ENCODE peak calls at places on chromosomes 7 and 10, in ten cellular contexts. B, Q, V, M, S, X, K, T, U and G are unnamed samples.

GRCh38 chr7:158371856-158372255 is 215.8 kb downstream of the PTPRN2 start:
- DNase-seq in B (no peak), Q (no peak), V (no peak), M (no peak), S (no peak), X (no peak), K (no peak), T (no peak), U (no peak), G (no peak)

GRCh38 chr7:55158983-55159382 is 140.2 kb downstream of the EGFR start:
- DNase-seq in B (no peak), Q (no peak), V (no peak), M (no peak), S (no peak), X (no peak), K (no peak), T (no peak), U (no peak), G (no peak)

GRCh38 chr7:151566897-151567320 is 47.2 kb upstream of the RHEB start:
- DNase-seq in B (peak; percentile 50), Q (peak; percentile 82), V (peak; percentile 55), M (no peak), S (no peak), X (no peak), K (no peak), T (no peak), U (no peak), G (no peak)

GRCh38 chr7:6159097-6159483 is 113.3 kb downstream of the CYTH3 start:
- DNase-seq in B (no peak), Q (no peak), V (no peak), M (no peak), S (no peak), X (no peak), K (no peak), T (no peak), U (no peak), G (no peak)

GRCh38 chr10:15856328-15857000 is 3.8 kb downstream of the MINDY3 start:
- DNase-seq in B (no peak), Q (no peak), V (no peak), M (peak; percentile 30), S (no peak), X (no peak), K (no peak), T (no peak), U (peak; percentile 57), G (no peak)

GRCh38 chr10:102796407-102797176 is 40.6 kb downstream of the CYP17A1 start:
- DNase-seq in B (no peak), Q (peak; percentile 61), V (peak; percentile 81), M (no peak), S (peak; percentile 79), X (peak; percentile 92), K (peak; percentile 82), T (peak; percentile 89), U (no peak), G (peak; percentile 70)

GRCh38 chr7:100604976-100605911 is 3.1 kb downstream of the PCOLCE start:
- DNase-seq in B (no peak), Q (no peak), V (peak; percentile 55), M (no peak), S (peak; percentile 68), X (peak; percentile 87), K (peak; percentile 70), T (peak; percentile 35), U (peak; percentile 85), G (peak; percentile 45)

GRCh38 chr10:5951721-5952407 is 25.5 kb downstream of the IL15RA start:
- DNase-seq in B (peak; percentile 58), Q (no peak), V (peak; percentile 12), M (peak; percentile 43), S (no peak), X (peak; percentile 10), K (no peak), T (no peak), U (peak; percentile 37), G (no peak)

GRCh38 chr7:75920431-75921161 is 5.6 kb downstream of the POR start:
- DNase-seq in B (no peak), Q (peak; percentile 54), V (no peak), M (no peak), S (peak; percentile 19), X (peak; percentile 15), K (peak; percentile 40), T (peak; percentile 37), U (no peak), G (no peak)

GRCh38 chr10:6364283-6364682 is 161.6 kb downstream of the PFKFB3 start:
- DNase-seq in B (no peak), Q (no peak), V (no peak), M (no peak), S (no peak), X (no peak), K (no peak), T (no peak), U (no peak), G (no peak)

GRCh38 chr7:131007439-131008330 is 273.7 kb upstream of the KLF14 start:
- DNase-seq in B (peak; percentile 73), Q (peak; percentile 79), V (peak; percentile 53), M (peak; percentile 84), S (peak; percentile 86), X (peak; percentile 73), K (peak; percentile 82), T (peak; percentile 50), U (peak; percentile 82), G (peak; percentile 65)

DNA sequence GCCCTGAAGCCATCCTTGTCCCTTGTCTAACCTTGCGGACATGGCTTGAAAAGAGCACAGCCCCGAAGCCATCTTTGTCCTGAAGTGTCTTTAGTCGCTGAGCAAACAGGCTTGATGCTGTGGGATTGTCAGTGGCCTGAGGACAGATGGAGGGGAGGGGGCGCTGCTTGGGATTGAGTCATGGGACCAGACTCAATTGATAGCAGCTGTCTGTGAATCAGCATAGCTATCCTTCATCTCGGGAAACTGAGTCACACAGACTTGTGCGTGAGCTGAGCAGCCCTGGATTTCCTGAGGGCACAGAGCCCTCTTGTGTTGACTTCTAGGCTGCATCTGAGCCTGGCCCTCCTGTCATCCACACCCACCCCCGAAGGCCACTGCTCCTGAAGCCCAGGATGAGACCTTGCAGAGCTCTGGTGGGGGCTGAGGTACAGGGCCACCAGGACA is 14.4 kb downstream of the MYO1G start:
- DNase-seq in B (no peak), Q (peak; percentile 40), V (no peak), M (peak; percentile 24), S (no peak), X (no peak), K (no peak), T (no peak), U (peak; percentile 69), G (no peak)
- TF ChIP-seq CTCF in B (peak; percentile 29), Q (peak; percentile 67), V (no peak), M (peak; percentile 41), S (no peak), X (no peak), K (no peak), T (no peak), U (peak; percentile 70), G (no peak)

GRCh38 chr7:723541-723940 is 3.0 kb upstream of the DNAAF5 start:
- DNase-seq in B (no peak), Q (no peak), V (no peak), M (no peak), S (no peak), X (peak; percentile 35), K (no peak), T (no peak), U (no peak), G (no peak)
- TF ChIP-seq CTCF in B (no peak), Q (no peak), V (no peak), M (no peak), S (no peak), X (no peak), K (no peak), T (no peak), U (no peak), G (no peak)

GRCh38 chr7:39714447-39715091 is 91.2 kb downstream of the RALA start:
- DNase-seq in B (no peak), Q (no peak), V (no peak), M (no peak), S (no peak), X (no peak), K (no peak), T (no peak), U (no peak), G (no peak)

GRCh38 chr7:39709029-39709428 is 85.7 kb downstream of the RALA start:
- DNase-seq in B (no peak), Q (no peak), V (no peak), M (no peak), S (no peak), X (no peak), K (no peak), T (no peak), U (no peak), G (no peak)

GRCh38 chr7:39709768-39710291 is 86.5 kb downstream of the RALA start:
- DNase-seq in B (no peak), Q (peak; percentile 81), V (peak; percentile 17), M (peak; percentile 11), S (no peak), X (no peak), K (no peak), T (no peak), U (no peak), G (no peak)

DNA sequence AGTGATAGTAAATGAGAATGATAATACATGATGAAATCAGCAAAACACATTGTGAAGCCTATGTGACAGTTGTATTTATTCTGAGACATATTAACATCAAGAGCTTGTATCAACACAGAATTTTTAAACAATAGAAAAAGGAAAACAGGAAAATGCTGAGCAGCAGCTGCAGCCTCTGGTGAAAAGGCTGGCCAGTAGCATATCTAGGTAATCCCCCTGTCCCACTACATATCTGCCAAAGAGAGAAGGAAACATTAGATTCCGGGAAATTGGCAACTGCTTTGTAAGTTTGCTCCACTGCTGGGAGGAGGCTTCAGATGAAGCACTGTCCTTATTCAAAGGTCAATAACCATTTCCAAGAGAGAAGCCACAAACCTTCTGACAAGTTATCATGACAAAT is 89.4 kb downstream of the RALA start:
- DNase-seq in B (no peak), Q (no peak), V (no peak), M (no peak), S (no peak), X (no peak), K (no peak), T (no peak), U (no peak), G (no peak)
- TF ChIP-seq CTCF in B (no peak), Q (no peak), V (no peak), M (no peak), S (no peak), X (no peak), K (no peak), T (no peak), U (no peak), G (no peak)

DNA sequence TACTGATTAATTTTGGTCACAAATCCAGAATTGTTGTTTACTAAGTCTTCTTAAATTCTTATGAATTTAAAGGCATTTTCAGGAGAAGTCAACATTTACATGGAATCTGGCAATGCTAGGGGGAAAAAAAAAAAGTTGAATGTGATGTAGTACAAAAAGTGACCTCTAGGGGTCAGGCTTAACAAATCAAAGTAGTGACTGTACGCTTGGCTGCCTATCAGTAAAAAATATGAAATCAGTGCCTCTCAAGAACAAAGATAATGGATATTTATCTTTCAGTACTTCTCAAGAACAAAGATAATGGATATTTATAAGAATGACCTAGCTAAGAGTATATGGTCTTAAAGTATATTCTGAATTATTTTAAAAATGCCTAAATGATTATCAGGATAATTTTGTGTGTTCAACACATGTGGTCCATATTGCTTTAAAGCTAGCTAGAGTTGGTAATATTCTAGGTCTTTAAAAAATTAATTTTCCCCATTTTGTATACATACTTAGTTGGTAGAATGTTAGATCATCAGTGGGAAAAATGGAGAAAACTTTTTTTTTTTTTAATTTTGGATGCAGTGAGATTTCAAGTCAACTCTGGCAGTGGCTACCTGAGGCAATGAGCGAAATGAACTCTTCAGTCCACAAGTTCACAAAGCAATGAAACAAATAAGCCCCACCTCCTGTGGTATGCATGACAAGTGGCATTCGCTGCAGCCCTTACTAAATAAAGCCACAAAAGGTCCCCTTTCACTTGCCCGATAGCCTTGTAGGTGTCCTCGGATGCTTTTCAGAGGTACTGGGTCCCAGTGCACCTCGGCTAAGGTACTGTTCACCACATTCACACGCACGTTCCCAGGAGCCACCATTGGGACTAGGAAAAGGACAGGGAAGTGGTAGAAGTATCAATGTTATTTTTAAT is 51.2 kb upstream of the LAMB4 start:
- DNase-seq in B (peak; percentile 39), Q (peak; percentile 84), V (no peak), M (peak; percentile 69), S (no peak), X (no peak), K (no peak), T (no peak), U (peak; percentile 71), G (no peak)
- TF ChIP-seq CTCF in B (peak; percentile 50), Q (peak; percentile 63), V (peak; percentile 49), M (peak; percentile 63), S (peak; percentile 70), X (peak; percentile 75), K (peak; percentile 70), T (peak; percentile 79), U (peak; percentile 90), G (peak; percentile 61)